ENCODE peak calls at places on chromosomes 6 and 20, in five cellular contexts. F, Z, P, H and C are unnamed samples. For H3K9me3, the result is how much of the 10 kb centered on the place peaks cover.

GRCh38 chr20:15930324-15931305 is 642.6 kb downstream of the KIF16B start:
- DNase-seq in F (peak), Z (no peak), P (no peak), H (no peak), C (no peak)

GRCh38 chr20:25705830-25706351 is 9.2 kb upstream of the ZNF337 start:
- DNase-seq in F (no peak), Z (no peak), P (no peak), H (no peak), C (no peak)

GRCh38 chr20:41632896-41633295 is 14.7 kb upstream of the CHD6 start:
- DNase-seq in F (no peak), Z (no peak), P (no peak), H (no peak), C (no peak)

GRCh38 chr6:109482913-109483743 is at the start of gene ZBTB24:
- DNase-seq in F (peak), Z (peak), P (peak), H (peak), C (peak)

GRCh38 chr6:4665489-4666417 is 110.5 kb upstream of the CDYL start:
- DNase-seq in F (no peak), Z (no peak), P (no peak), H (no peak), C (no peak)

GRCh38 chr6:56963793-56964192 is 8.9 kb downstream of the BEND6 start:
- DNase-seq in F (no peak), Z (no peak), P (no peak), H (no peak), C (no peak)

GRCh38 chr6:131565041-131565440 is 8.0 kb upstream of the ARG1 start:
- DNase-seq in F (no peak), Z (no peak), P (no peak), H (no peak), C (no peak)

GRCh38 chr6:170152111-170152926 is 138.6 kb downstream of the DLL1 start:
- DNase-seq in F (peak), Z (peak), P (no peak), H (peak), C (peak)

GRCh38 chr6:116975600-116975999 is 98.6 kb downstream of the RFX6 start:
- DNase-seq in F (no peak), Z (no peak), P (no peak), H (no peak), C (no peak)

GRCh38 chr6:16807956-16808355 is 46.7 kb upstream of the ATXN1 start:
- DNase-seq in F (no peak), Z (no peak), P (no peak), H (no peak), C (no peak)

GRCh38 chr6:159044899-159045727 is at the start of gene TAGAP:
- DNase-seq in F (peak), Z (no peak), P (peak), H (peak), C (peak)

GRCh38 chr6:89221109-89221508 is 4.0 kb upstream of the GABRR1 start:
- DNase-seq in F (no peak), Z (no peak), P (no peak), H (no peak), C (no peak)

GRCh38 chr6:157075549-157076426 is 247.5 kb downstream of the TMEM242 start:
- DNase-seq in F (no peak), Z (no peak), P (no peak), H (no peak), C (no peak)

GRCh38 chr6:109772961-109773431 is 81.9 kb downstream of the FIG4 start:
- DNase-seq in F (peak), Z (no peak), P (no peak), H (peak), C (peak)

GRCh38 chr6:28220164-28221133 is 4.6 kb upstream of the ZSCAN9 start:
- DNase-seq in F (no peak), Z (no peak), P (no peak), H (no peak), C (no peak)

GRCh38 chr20:46897471-46897870 is 2.8 kb downstream of the EYA2 start:
- DNase-seq in F (no peak), Z (no peak), P (no peak), H (no peak), C (no peak)

GRCh38 chr6:166476061-166476591 is 93.4 kb upstream of the MPC1 start:
- DNase-seq in F (no peak), Z (no peak), P (no peak), H (no peak), C (no peak)

GRCh38 chr6:120872262-120872578 is 462.1 kb downstream of the TBC1D32 start:
- DNase-seq in F (no peak), Z (no peak), P (no peak), H (no peak), C (no peak)

GRCh38 chr6:26607434-26608230 is 10.9 kb downstream of the ABT1 start:
- DNase-seq in F (peak), Z (no peak), P (peak), H (no peak), C (peak)

GRCh38 chr20:62413896-62414481 is 6.9 kb upstream of the CABLES2 start:
- DNase-seq in F (no peak), Z (no peak), P (no peak), H (no peak), C (no peak)

GRCh38 chr6:7721654-7722053 is 4.2 kb upstream of the BMP6 start:
- DNase-seq in F (no peak), Z (no peak), P (no peak), H (no peak), C (no peak)

GRCh38 chr6:129469070-129469662 is 240.8 kb downstream of the ARHGAP18 start:
- DNase-seq in F (no peak), Z (no peak), P (no peak), H (no peak), C (no peak)

GRCh38 chr20:59809630-59810375 is 123.6 kb downstream of the SYCP2 start:
- DNase-seq in F (no peak), Z (no peak), P (no peak), H (no peak), C (no peak)

GRCh38 chr6:105794263-105794662 is 291.9 kb upstream of the PRDM1 start:
- DNase-seq in F (peak), Z (no peak), P (no peak), H (peak), C (peak)

GRCh38 chr20:12535770-12536169 is 473.0 kb upstream of the SPTLC3 start:
- DNase-seq in F (no peak), Z (no peak), P (no peak), H (no peak), C (no peak)

GRCh38 chr6:167747152-167747427 is 79.6 kb upstream of the AFDN start:
- DNase-seq in F (no peak), Z (no peak), P (no peak), H (no peak), C (no peak)

DNA sequence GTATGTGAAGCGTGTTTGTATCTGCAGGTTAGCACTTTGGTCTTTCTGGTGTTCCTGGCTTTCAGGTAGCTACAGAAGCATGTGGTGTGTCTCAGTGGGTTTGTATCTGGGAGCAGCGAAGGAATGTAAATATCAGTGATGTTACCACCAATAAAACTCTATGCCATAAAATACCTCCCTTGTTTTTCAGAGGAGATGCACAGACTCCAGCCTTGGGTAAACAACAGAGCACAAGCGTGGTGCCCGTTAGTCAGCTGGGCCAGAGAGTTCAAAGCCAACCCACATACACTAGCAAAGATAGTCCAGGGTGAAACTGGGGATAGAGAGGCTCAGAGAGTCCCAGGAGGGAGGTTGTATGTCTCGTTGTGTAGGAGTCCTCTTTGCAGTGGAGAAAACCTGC is 393.8 kb downstream of the SMOC2 start:
- DNase-seq in F (no peak), Z (no peak), P (no peak), H (no peak), C (no peak)
- H3K9me3 ChIP-seq in F (under half), Z (under half), P (under half), H (under half), C (under half)

GRCh38 chr20:31663524-31663837 is 25.8 kb downstream of the COX4I2 start:
- DNase-seq in F (no peak), Z (no peak), P (no peak), H (no peak), C (no peak)
- H3K9me3 ChIP-seq in F (under half), Z (under half), P (under half), H (under half), C (under half)

DNA sequence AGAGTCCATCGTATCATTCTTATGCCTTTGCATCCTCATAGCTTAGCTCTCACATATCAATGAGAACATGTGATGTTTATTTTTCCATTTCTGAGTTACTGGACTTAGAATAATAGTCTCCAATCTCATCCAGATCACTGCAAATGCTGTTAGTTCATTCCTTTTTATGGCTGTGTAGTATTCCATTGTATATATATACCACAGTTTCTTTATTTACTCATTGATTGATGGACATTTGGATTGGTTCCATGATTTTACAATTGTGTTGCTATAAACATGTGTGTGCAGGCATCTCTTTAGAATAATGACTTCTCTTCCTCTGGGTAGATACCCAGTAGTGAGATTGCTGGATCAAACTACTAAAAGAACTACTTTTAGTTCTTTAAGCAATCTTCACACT is 21.0 kb upstream of the TFB1M start:
- DNase-seq in F (no peak), Z (no peak), P (no peak), H (no peak), C (no peak)
- H3K9me3 ChIP-seq in F (under half), Z (under half), P (under half), H (under half), C (under half)

GRCh38 chr20:30484009-30484748 is 773.3 kb upstream of the DEFB115 start:
- DNase-seq in F (no peak), Z (peak), P (no peak), H (no peak), C (no peak)

GRCh38 chr20:30487947-30488926 is 769.2 kb upstream of the DEFB115 start:
- DNase-seq in F (no peak), Z (peak), P (no peak), H (no peak), C (no peak)

GRCh38 chr20:30484749-30485070 is 772.8 kb upstream of the DEFB115 start:
- DNase-seq in F (no peak), Z (no peak), P (no peak), H (no peak), C (no peak)

GRCh38 chr20:30485331-30486102 is 771.9 kb upstream of the DEFB115 start:
- DNase-seq in F (no peak), Z (peak), P (no peak), H (no peak), C (no peak)

GRCh38 chr20:30486103-30486478 is 771.4 kb upstream of the DEFB115 start:
- DNase-seq in F (no peak), Z (no peak), P (no peak), H (no peak), C (no peak)
- H3K9me3 ChIP-seq in F (under half), Z (under half), P (under half), H (under half), C (under half)

GRCh38 chr20:51306081-51306480 is 236.4 kb downstream of the NFATC2 start:
- DNase-seq in F (no peak), Z (no peak), P (no peak), H (no peak), C (no peak)
- H3K9me3 ChIP-seq in F (under half), Z (under half), P (under half), H (under half), C (under half)

DNA sequence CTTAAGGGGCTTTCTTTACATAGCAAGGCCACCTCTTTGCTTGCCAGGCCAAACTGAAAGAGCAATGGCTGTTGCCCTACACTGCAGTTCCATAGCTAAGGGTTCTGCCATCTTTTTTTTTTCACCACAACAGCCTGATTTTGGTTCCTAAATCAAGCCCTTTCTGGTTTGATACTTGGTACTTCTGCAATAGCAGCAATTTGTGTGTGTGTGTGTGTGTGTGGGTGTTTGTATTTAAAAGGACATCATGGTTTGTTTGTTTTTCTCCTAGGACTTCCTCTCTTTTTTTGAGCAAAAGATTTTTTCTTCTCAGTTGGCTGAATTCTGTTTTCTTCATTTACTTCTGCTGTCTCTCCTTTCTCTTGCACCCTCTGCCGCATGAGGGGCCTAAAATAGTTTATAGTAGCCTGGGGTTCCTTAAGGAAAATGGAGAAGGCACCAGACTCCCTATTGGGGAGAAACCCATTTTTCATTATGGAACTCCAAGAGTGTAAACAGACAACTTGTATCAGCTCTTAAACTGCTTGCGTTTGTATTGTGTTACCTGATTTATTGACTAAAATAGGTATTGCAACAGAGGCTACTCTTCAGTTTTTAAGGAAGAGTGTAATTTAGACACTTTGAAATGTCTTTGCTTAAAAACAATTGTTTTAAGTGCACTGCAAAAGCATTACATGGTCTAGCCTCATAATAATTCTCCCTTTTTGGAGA is 12.3 kb upstream of the GCLC start:
- DNase-seq in F (no peak), Z (no peak), P (no peak), H (no peak), C (no peak)
- H3K9me3 ChIP-seq in F (under half), Z (under half), P (under half), H (under half), C (under half)

DNA sequence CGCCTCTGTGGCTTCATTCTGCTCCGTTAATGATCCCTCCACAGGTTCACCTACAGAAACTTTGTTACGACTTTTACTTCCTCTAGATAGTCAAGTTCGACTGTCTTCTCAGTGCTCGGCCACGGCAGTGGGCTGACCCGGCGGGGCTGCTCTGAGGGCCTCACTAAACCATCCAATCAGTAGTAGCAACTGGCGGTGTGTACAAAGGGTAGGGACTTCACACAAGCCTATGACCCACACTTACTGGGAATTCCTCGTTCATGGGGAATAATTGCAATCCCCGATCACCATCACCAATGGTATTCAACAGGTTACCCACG is 1959.2 kb upstream of the DEFB115 start:
- DNase-seq in F (no peak), Z (no peak), P (no peak), H (no peak), C (no peak)
- H3K9me3 ChIP-seq in F (under half), Z (under half), P (under half), H (under half), C (under half)

DNA sequence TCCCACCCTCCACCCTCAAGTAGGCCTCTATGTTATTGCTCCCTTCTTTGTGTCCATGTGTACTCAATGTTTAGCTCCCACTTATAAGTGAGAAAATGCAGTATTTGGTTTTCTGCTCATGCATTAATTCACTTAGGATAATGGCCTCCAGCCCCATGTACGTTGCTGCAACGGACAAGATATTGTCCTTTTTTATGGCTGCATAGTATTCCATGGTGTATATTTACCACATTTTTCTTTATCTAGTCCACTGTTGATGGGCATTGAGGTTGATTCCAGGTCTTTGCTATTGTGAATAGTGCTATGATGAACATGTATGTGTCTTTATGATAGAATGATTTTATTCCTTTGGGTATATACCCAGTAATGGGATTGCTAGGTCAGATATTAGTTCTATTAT is 64.1 kb upstream of the NNAT start:
- DNase-seq in F (no peak), Z (no peak), P (no peak), H (no peak), C (no peak)
- H3K9me3 ChIP-seq in F (under half), Z (under half), P (under half), H (under half), C (under half)

GRCh38 chr20:21739161-21739560 is 33.7 kb downstream of the PAX1 start:
- DNase-seq in F (no peak), Z (no peak), P (no peak), H (no peak), C (no peak)
- H3K9me3 ChIP-seq in F (under half), Z (under half), P (under half), H (under half), C (under half)

GRCh38 chr6:155352812-155353211 is 38.5 kb upstream of the TFB1M start:
- DNase-seq in F (no peak), Z (no peak), P (no peak), H (no peak), C (no peak)

GRCh38 chr6:155352130-155352420 is 37.8 kb upstream of the TFB1M start:
- DNase-seq in F (no peak), Z (no peak), P (no peak), H (no peak), C (no peak)

GRCh38 chr6:155349956-155350355 is 35.7 kb upstream of the TFB1M start:
- DNase-seq in F (no peak), Z (no peak), P (no peak), H (no peak), C (no peak)

GRCh38 chr6:155349129-155349528 is 34.8 kb upstream of the TFB1M start:
- DNase-seq in F (no peak), Z (no peak), P (no peak), H (no peak), C (no peak)

GRCh38 chr6:155351273-155352129 is 37.2 kb upstream of the TFB1M start:
- DNase-seq in F (no peak), Z (no peak), P (no peak), H (no peak), C (no peak)
- H3K9me3 ChIP-seq in F (under half), Z (under half), P (under half), H (under half), C (under half)